ENCODE peak calls at places on chromosomes 1 and 21, in five cellular contexts. Y, A, S, J and L are unnamed samples.

GRCh38 chr1:158830904-158831507 is at the start of gene MNDA:
- DNase-seq in S (no peak), A (no peak), J (no peak), Y (no peak), L (no peak)

GRCh38 chr1:10682449-10683365 is 113.7 kb downstream of the CASZ1 start:
- DNase-seq in Y (no peak), A (no peak), S (no peak), J (no peak), L (no peak)

GRCh38 chr1:75305051-75305450 is 170.9 kb downstream of the LHX8 start:
- DNase-seq in J (no peak), S (no peak), A (no peak), Y (no peak), L (no peak)

GRCh38 chr1:65176071-65176470 is 28.1 kb downstream of the AK4 start:
- DNase-seq in Y (no peak), A (no peak), S (no peak), J (no peak), L (no peak)

GRCh38 chr21:28333455-28334108 is 659.1 kb downstream of the LTN1 start:
- DNase-seq in S (no peak), A (peak; percentile 75), Y (no peak), J (no peak), L (peak; percentile 58)

GRCh38 chr1:234889643-234890042 is 239.0 kb downstream of the TOMM20 start:
- DNase-seq in J (no peak), S (no peak), A (no peak), Y (no peak), L (no peak)

GRCh38 chr1:158039380-158039779 is 45.9 kb downstream of the KIRREL1 start:
- DNase-seq in Y (no peak), A (peak; percentile 40), S (no peak), J (no peak), L (no peak)

GRCh38 chr21:17491716-17492414 is 21.0 kb upstream of the CXADR start:
- DNase-seq in Y (no peak), A (peak; percentile 99), S (no peak), J (no peak), L (peak; percentile 92)

GRCh38 chr1:209045326-209046057 is 538.0 kb upstream of the CAMK1G start:
- DNase-seq in A (no peak), Y (no peak), S (peak; percentile 52), J (no peak), L (peak; percentile 29)

GRCh38 chr1:35595684-35596083 is 22.6 kb downstream of the TFAP2E start:
- DNase-seq in Y (no peak), J (no peak), A (no peak), S (no peak), L (no peak)

GRCh38 chr1:162136760-162137537 is 67.5 kb downstream of the NOS1AP start:
- DNase-seq in A (peak; percentile 85), J (no peak), Y (no peak), S (no peak), L (peak; percentile 76)

GRCh38 chr1:56387071-56387747 is 192.2 kb downstream of the PLPP3 start:
- DNase-seq in Y (no peak), J (no peak), A (no peak), S (no peak), L (no peak)

GRCh38 chr1:40079774-40080390 is 17.2 kb downstream of the PPT1 start:
- DNase-seq in S (no peak), A (no peak), Y (no peak), J (no peak), L (no peak)

GRCh38 chr1:41379741-41380130 is 18.5 kb downstream of the FOXO6 start:
- DNase-seq in S (no peak), Y (no peak), A (no peak), J (no peak), L (no peak)